ENCODE peak calls at places on chromosomes 11 and 22, in ten cellular contexts. X, S, R, A, U, D, L, Q, Z and W are unnamed samples. For H3K4me1 and H3K9me3, the result is how much of the 10 kb centered on the place peaks cover.

GRCh38 chr22:23910496-23911190 is 16.5 kb downstream of the MIF start:
- DNase-seq in X (no peak), S (no peak), R (no peak), A (no peak), U (no peak), D (no peak), L (no peak), Q (no peak), Z (no peak), W (no peak)

GRCh38 chr11:101441747-101442146 is 142.1 kb downstream of the TRPC6 start:
- DNase-seq in X (no peak), S (peak), R (no peak), A (no peak), U (peak), D (no peak), L (no peak), Q (no peak), Z (peak), W (no peak)

GRCh38 chr22:39237276-39238123 is 7.3 kb downstream of the PDGFB start:
- DNase-seq in X (no peak), S (no peak), R (no peak), A (no peak), U (peak), D (no peak), L (no peak), Q (no peak), Z (peak), W (no peak)

GRCh38 chr11:87421422-87421821 is 383.7 kb downstream of the TMEM135 start:
- DNase-seq in X (peak), S (no peak), R (peak), A (peak), U (no peak), D (peak), L (peak), Q (no peak), Z (no peak), W (no peak)

GRCh38 chr11:7270233-7270760 is 18.6 kb downstream of the SYT9 start:
- DNase-seq in X (no peak), S (no peak), R (no peak), A (no peak), U (no peak), D (no peak), L (no peak), Q (no peak), Z (no peak), W (no peak)

GRCh38 chr11:125910450-125910849 is 6.1 kb downstream of the DDX25 start:
- DNase-seq in X (no peak), S (no peak), R (no peak), A (no peak), U (no peak), D (no peak), L (no peak), Q (no peak), Z (no peak), W (no peak)

GRCh38 chr11:23789938-23790371 is 706.9 kb upstream of the LUZP2 start:
- DNase-seq in X (no peak), S (no peak), R (no peak), A (no peak), U (no peak), D (no peak), L (peak), Q (no peak), Z (peak), W (no peak)

GRCh38 chr11:127074151-127074761 is 73.7 kb upstream of the KIRREL3 start:
- DNase-seq in X (peak), S (no peak), R (peak), A (peak), U (no peak), D (peak), L (peak), Q (no peak), Z (no peak), W (no peak)

GRCh38 chr11:133040289-133040893 is 491.9 kb downstream of the OPCML start:
- DNase-seq in X (peak), S (no peak), R (no peak), A (no peak), U (no peak), D (no peak), L (peak), Q (no peak), Z (no peak), W (no peak)

GRCh38 chr22:31148953-31149627 is 8.8 kb upstream of the PLA2G3 start:
- DNase-seq in X (peak), S (peak), R (peak), A (peak), U (peak), D (peak), L (peak), Q (no peak), Z (peak), W (peak)

GRCh38 chr11:72478596-72479143 is 44.3 kb upstream of the CLPB start:
- DNase-seq in X (no peak), S (no peak), R (no peak), A (no peak), U (no peak), D (no peak), L (no peak), Q (no peak), Z (no peak), W (no peak)

GRCh38 chr22:41532908-41533825 is 11.1 kb downstream of the POLR3H start:
- DNase-seq in X (no peak), S (peak), R (peak), A (peak), U (peak), D (peak), L (peak), Q (peak), Z (peak), W (peak)

GRCh38 chr11:117144477-117145392 is 648 bp downstream of the PAFAH1B2 start:
- DNase-seq in X (no peak), S (peak), R (peak), A (peak), U (peak), D (peak), L (peak), Q (peak), Z (peak), W (peak)

GRCh38 chr22:38494939-38495338 is 11.2 kb downstream of the DDX17 start:
- DNase-seq in X (no peak), S (no peak), R (no peak), A (no peak), U (no peak), D (no peak), L (no peak), Q (no peak), Z (no peak), W (no peak)

GRCh38 chr11:121451982-121452608 is at the start of gene SORL1:
- DNase-seq in X (peak), S (peak), R (peak), A (peak), U (peak), D (peak), L (peak), Q (peak), Z (peak), W (peak)

GRCh38 chr11:33719587-33719986 is 16.6 kb downstream of the CD59 start:
- DNase-seq in X (no peak), S (no peak), R (peak), A (no peak), U (no peak), D (no peak), L (no peak), Q (no peak), Z (no peak), W (no peak)

GRCh38 chr11:95200781-95201457 is 30.1 kb downstream of the SESN3 start:
- DNase-seq in X (no peak), S (no peak), R (no peak), A (no peak), U (no peak), D (no peak), L (no peak), Q (no peak), Z (no peak), W (no peak)

GRCh38 chr22:20380486-20380885 is 13.5 kb upstream of the ZNF74 start:
- DNase-seq in X (no peak), S (no peak), R (no peak), A (no peak), U (no peak), D (no peak), L (no peak), Q (no peak), Z (no peak), W (no peak)

GRCh38 chr11:64767344-64768299 is 7.8 kb upstream of the PYGM start:
- DNase-seq in X (no peak), S (peak), R (peak), A (peak), U (peak), D (no peak), L (peak), Q (peak), Z (peak), W (peak)

GRCh38 chr11:848380-848931 is 5.8 kb downstream of the TSPAN4 start:
- DNase-seq in X (no peak), S (no peak), R (peak), A (peak), U (peak), D (peak), L (no peak), Q (peak), Z (peak), W (peak)

GRCh38 chr11:100562102-100562501 is 125.0 kb upstream of the ARHGAP42 start:
- DNase-seq in X (no peak), S (no peak), R (no peak), A (no peak), U (no peak), D (no peak), L (peak), Q (no peak), Z (no peak), W (no peak)

GRCh38 chr11:44857490-44857889 is 93.2 kb downstream of the TP53I11 start:
- DNase-seq in X (no peak), S (peak), R (no peak), A (no peak), U (no peak), D (no peak), L (no peak), Q (no peak), Z (no peak), W (no peak)

GRCh38 chr11:110818032-110818687 is 105.9 kb upstream of the ARHGAP20 start:
- DNase-seq in X (no peak), S (no peak), R (no peak), A (no peak), U (no peak), D (no peak), L (peak), Q (no peak), Z (no peak), W (no peak)

GRCh38 chr11:28123151-28123571 is 15.0 kb downstream of the METTL15 start:
- DNase-seq in X (no peak), S (no peak), R (no peak), A (no peak), U (no peak), D (no peak), L (peak), Q (no peak), Z (no peak), W (no peak)

GRCh38 chr11:62484352-62484751 is 62.3 kb downstream of the AHNAK start:
- DNase-seq in X (no peak), S (no peak), R (no peak), A (no peak), U (no peak), D (no peak), L (no peak), Q (no peak), Z (no peak), W (no peak)

GRCh38 chr11:59931688-59932087 is 6.5 kb upstream of the OOSP1 start:
- DNase-seq in X (no peak), S (no peak), R (no peak), A (no peak), U (no peak), D (no peak), L (no peak), Q (no peak), Z (no peak), W (no peak)

GRCh38 chr22:44737414-44738346 is 14.7 kb upstream of the ARHGAP8 start:
- DNase-seq in X (no peak), S (no peak), R (no peak), A (no peak), U (no peak), D (no peak), L (no peak), Q (no peak), Z (no peak), W (no peak)

GRCh38 chr11:1073851-1074243 is 827 bp upstream of the MUC2 start:
- DNase-seq in X (no peak), S (no peak), R (no peak), A (no peak), U (no peak), D (no peak), L (no peak), Q (no peak), Z (no peak), W (peak)

GRCh38 chr22:24583221-24583971 is 9.5 kb downstream of the LRRC75B start:
- DNase-seq in X (no peak), S (no peak), R (no peak), A (no peak), U (no peak), D (no peak), L (peak), Q (no peak), Z (no peak), W (no peak)

GRCh38 chr11:112590778-112591177 is 330.1 kb upstream of the PLET1 start:
- DNase-seq in X (no peak), S (no peak), R (no peak), A (no peak), U (no peak), D (no peak), L (no peak), Q (no peak), Z (no peak), W (no peak)

DNA sequence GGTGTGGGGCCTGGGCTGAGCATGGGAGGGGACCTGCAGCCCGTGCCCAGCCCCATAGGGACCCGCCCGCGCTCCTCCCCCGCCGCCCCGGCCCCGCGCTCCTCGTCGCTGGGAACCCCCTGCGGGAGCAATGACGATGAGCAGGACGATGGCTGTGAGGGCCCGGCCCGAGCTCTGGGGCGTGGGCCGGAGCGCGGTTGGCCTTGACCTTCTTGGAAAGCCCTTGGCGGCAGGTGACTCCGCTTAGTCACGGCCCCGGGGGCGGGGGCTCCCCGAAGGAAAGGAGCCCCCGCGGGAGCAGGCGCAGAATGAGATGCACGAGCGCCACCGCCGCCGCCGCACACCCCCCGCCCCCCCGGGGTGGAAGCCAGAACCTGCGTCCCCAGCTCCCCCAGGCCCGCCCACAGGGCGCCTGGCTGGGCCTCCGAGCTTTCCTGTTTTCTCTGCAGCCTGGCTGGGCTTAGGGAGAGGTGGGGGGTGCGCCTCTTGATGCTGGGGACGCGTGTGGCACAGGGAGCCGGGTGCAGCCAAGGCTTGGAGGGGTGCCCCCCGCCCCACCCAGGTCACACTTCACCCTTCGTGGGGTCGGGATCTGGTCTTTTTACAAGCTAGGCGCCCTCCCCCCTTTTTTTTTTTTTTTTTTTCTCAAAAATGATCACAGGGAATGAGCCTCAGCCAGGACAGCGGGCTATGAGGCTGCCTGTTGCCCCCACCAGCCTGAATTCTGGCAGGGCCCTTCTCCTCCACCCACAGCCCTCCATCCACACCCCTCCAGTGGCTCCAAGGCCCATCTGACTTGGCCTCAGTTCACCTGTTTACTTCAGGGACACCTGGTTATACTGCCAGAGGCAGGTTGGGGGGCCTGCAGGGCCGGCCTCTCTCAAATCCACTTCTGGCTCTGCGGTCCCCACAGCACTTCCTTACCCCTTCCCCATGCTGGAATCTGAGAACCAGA is 17.9 kb downstream of the CRELD2 start:
- DNase-seq in X (peak), S (peak), R (peak), A (peak), U (peak), D (no peak), L (peak), Q (peak), Z (peak), W (peak)
- TF ChIP-seq CTCF in X (no peak), S (no peak), R (no peak), A (no peak), U (no peak), D (no peak), L (no peak), Q (no peak), Z (no peak), W (peak)

GRCh38 chr11:68199295-68199987 is 13.7 kb downstream of the KMT5B start:
- DNase-seq in X (no peak), S (no peak), R (no peak), A (no peak), U (no peak), D (no peak), L (no peak), Q (no peak), Z (no peak), W (no peak)
- H3K4me1 ChIP-seq in X (under half), S (half or more), R (under half), A (under half), U (under half), D (under half), L (under half), Q (under half), Z (under half), W (under half)

DNA sequence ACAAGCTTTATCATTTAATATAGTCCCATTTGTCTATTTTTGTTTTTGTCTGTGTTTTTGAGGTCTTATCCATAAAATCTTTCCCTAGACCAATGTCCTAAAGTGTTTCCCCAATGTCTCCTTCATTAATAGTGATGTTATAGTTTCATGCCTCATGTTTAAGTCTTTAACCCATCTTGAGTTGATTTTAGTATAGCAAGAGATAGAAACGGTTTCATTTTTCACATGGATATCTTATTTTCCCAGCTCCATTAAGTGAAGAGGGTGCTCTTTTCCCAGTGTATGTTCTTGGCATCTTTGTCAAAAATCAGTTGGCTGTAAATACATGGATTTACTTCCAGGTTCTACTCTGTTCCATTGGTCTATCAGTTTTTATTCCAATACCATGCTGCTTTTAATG is 58.2 kb downstream of the KCNQ1OT1 start:
- DNase-seq in X (no peak), S (no peak), R (no peak), A (no peak), U (no peak), D (no peak), L (no peak), Q (no peak), Z (no peak), W (no peak)
- H3K9me3 ChIP-seq in X (half or more), S (half or more), R (under half), A (under half), U (under half), D (half or more), L (under half), Q (under half), Z (half or more), W (under half)

GRCh38 chr11:93038521-93038920 is 69.1 kb downstream of the MTNR1B start:
- DNase-seq in X (no peak), S (no peak), R (no peak), A (no peak), U (no peak), D (no peak), L (peak), Q (no peak), Z (no peak), W (no peak)
- TF ChIP-seq CTCF in X (no peak), S (no peak), R (no peak), A (no peak), U (no peak), D (no peak), L (no peak), Q (no peak), Z (no peak), W (no peak)

GRCh38 chr11:12841946-12842630 is 167.0 kb upstream of the RASSF10 start:
- DNase-seq in X (no peak), S (no peak), R (peak), A (peak), U (peak), D (no peak), L (peak), Q (no peak), Z (no peak), W (no peak)
- H3K4me1 ChIP-seq in X (under half), S (half or more), R (half or more), A (half or more), U (under half), D (half or more), L (under half), Q (under half), Z (under half), W (under half)